ENCODE peak calls at places on chromosome 16, in nine cellular contexts. C is kidney epithelial cell; L is AG09309; T is right atrium auricular region; V is A549; P is GM12865; K is CD8-positive, alpha-beta T cell; I is Calu3; W is MCF 10A. B is an unnamed sample.

GRCh38 chr16:69351309-69352027 is at the start of gene TMED6:
- DNase-seq in W (no peak), T (no peak), K (no peak), C (no peak), I (peak; percentile 21), P (no peak), L (no peak), V (no peak), B (no peak)

GRCh38 chr16:50296807-50297206 is 30.5 kb downstream of the ADCY7 start:
- DNase-seq in L (no peak), I (no peak), P (no peak), V (no peak), W (no peak), C (no peak), T (no peak), K (no peak), B (no peak)

GRCh38 chr16:79610771-79611170 is 10.2 kb upstream of the MAF start:
- DNase-seq in W (peak; percentile 67), K (no peak), P (no peak), C (no peak), I (no peak), T (peak; percentile 5), L (peak; percentile 3), V (no peak), B (peak; percentile 20)

GRCh38 chr16:20916289-20916688 is 15.7 kb downstream of the LYRM1 start:
- DNase-seq in V (no peak), T (no peak), P (no peak), W (no peak), L (no peak), I (no peak), C (no peak), K (no peak), B (no peak)

GRCh38 chr16:80824623-80825364 is 20.4 kb upstream of the CDYL2 start:
- DNase-seq in L (peak; percentile 23), C (peak; percentile 31), K (no peak), T (no peak), P (peak; percentile 78), I (peak; percentile 30), V (peak; percentile 74), W (peak; percentile 57), B (peak; percentile 49)

GRCh38 chr16:10871157-10871991 is 5.6 kb upstream of the CIITA start:
- DNase-seq in I (peak; percentile 95), L (peak; percentile 60), T (no peak), W (peak; percentile 81), P (peak; percentile 92), V (no peak), K (no peak), C (peak; percentile 77), B (peak; percentile 97)

GRCh38 chr16:75252946-75253911 is 1.8 kb upstream of the BCAR1 start:
- DNase-seq in T (no peak), L (no peak), C (no peak), P (no peak), V (no peak), W (no peak), I (no peak), K (no peak), B (peak; percentile 72)

GRCh38 chr16:27801259-27801945 is 251.5 kb downstream of the KATNIP start:
- DNase-seq in I (no peak), V (no peak), T (no peak), C (no peak), P (no peak), K (no peak), W (no peak), L (peak; percentile 10), B (peak; percentile 10)

GRCh38 chr16:1466968-1467521 is 7.8 kb downstream of the CLCN7 start:
- DNase-seq in W (peak; percentile 36), I (peak; percentile 19), C (peak; percentile 28), P (no peak), T (no peak), K (no peak), L (no peak), V (peak; percentile 21), B (no peak)

GRCh38 chr16:1466054-1466453 is 8.8 kb downstream of the CLCN7 start:
- DNase-seq in P (no peak), V (no peak), L (no peak), W (no peak), C (no peak), T (no peak), I (no peak), K (no peak), B (no peak)

GRCh38 chr16:1465567-1465915 is 9.3 kb downstream of the CLCN7 start:
- DNase-seq in L (no peak), P (no peak), I (no peak), T (no peak), K (no peak), W (no peak), V (no peak), C (no peak), B (no peak)

GRCh38 chr16:1464894-1465566 is 9.8 kb downstream of the CLCN7 start:
- DNase-seq in K (no peak), C (no peak), W (no peak), V (no peak), I (no peak), T (no peak), L (no peak), P (no peak), B (no peak)

DNA sequence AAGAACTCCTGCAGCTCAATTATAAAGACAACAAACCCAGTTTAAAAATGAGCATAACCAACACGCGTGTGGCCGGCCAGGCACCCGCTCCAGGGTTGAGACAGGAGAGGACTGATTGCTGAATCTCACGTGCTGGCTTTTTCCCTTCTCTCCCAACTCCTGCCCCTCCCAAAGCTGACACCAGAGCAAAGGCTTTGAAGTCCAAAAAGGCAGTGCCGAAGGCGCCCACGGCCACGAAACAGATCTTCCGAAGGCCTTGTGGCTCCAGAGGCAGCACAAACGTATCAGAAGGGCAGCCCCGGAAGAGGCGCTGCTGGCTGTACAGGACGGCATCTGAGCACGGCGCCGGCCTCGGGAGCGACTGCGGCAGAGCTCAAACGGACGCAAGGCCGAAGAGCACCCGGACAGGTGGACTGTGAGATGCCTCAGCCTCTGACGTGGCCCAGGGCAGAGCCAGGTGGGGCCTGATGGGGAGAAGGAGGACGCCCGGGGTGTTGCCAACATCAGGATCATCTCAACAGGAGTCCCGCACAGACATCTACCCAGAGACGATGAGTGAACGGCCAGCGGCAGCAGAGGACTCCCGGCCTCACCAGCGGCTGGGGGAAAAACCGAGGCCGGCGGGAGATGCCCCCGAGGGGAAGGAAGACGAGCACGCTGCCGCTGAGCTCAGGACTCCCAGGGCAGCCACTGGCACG is 10.5 kb downstream of the CLCN7 start:
- DNase-seq in V (no peak), C (no peak), W (no peak), L (no peak), T (no peak), I (no peak), P (no peak), K (no peak), B (no peak)
- TF ChIP-seq CTCF in V (no peak), C (no peak), W (no peak), L (no peak), T (no peak), I (no peak), P (no peak), K (no peak), B (no peak)

DNA sequence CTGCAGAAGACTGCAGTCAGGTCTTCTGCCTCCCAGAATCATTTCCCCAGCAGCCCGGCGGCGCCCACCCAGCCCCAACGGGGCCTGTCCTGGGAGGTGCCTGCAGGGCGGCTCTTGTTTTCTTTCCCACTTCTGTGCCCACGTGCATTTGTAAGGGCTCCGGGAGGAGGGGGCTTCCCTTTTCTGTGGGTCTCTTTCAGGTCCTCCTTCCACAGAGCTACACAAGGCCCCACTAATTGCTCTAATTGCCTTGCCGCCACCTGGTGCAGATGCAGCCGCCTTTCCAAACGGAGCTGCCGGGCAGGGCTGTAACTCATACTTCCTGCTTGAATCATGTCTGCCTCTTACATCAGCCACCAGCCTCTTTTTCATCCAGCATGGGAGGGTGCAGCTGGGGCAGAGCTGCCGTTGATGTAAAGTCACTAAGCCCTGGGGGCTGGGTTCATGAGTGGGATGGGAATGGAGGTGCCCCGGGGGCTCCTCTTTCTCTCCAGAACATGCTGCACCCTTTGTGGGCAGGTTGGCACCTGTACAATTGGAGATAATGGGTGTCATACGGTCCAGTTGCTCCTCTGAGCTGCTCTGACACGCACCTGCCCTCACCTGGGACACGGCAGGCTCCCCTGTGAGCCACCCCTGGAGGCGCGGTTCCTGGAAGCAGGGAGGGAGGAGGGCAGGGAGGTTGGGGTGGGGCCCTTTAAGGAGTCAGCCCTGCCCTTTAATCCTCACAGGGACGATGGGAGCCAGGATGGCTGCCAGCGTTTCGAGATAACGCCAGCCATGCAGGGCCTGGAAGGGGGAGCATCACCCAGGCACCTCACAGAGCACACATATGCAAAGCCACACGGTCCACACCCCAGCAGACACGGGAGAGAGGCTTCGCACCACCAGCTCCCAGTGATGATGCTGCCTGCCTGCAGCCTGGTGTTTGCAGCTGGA is 41.1 kb upstream of the KLHDC4 start:
- DNase-seq in C (peak; percentile 75), W (peak; percentile 99), T (peak; percentile 76), I (peak; percentile 81), V (peak; percentile 85), K (peak; percentile 20), L (peak; percentile 76), P (peak; percentile 61), B (peak; percentile 95)
- TF ChIP-seq CTCF in C (no peak), W (no peak), T (no peak), I (no peak), V (no peak), K (no peak), L (peak; percentile 15), P (no peak), B (no peak)

DNA sequence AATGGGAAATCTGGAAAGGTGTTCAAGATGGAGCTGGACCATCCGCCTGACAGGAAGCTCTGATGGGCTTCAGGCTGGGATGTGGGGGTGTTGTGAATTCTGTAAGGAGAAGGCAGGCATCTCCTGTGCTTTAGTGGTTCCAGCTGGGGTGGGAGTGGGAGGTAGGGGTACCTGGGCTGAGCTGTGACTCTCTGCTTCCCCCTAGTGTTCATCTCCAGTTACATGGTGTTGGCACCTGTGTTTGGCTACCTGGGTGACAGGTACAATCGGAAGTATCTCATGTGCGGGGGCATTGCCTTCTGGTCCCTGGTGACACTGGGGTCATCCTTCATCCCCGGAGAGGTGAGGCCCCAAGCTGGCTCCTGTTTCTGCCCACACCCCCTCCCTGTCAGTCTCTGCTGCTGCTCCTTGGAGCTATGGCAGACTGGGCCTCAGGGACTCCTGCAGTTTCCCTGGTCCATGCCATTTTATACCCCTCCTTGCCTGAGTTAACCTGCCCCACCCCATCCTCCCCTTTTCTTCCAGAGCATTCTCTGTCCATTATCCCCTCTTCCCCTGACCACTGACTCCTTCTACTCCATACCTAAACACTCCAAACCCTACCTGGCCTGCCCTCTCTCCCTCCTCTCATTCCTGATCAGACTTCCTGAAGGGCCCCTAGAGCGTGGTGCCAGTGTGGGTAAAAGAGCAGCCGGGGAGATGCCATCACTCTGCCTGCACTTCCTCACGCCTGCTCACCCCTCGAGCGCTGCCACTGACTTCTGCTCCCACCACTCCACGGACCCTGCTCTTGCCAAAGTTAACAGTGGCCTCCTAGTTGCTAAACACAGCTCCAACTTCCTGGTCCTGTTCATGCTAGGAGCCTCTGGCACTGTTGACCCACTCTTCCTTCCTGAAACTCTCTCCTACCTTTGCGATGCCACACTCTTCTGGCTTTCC is 3.4 kb downstream of the SPNS1 start:
- DNase-seq in C (no peak), T (no peak), W (peak; percentile 27), P (peak; percentile 18), V (no peak), L (no peak), K (no peak), I (peak; percentile 51), B (no peak)
- TF ChIP-seq CTCF in C (peak; percentile 68), T (no peak), W (peak; percentile 53), P (peak; percentile 61), V (peak; percentile 47), L (peak; percentile 24), K (peak; percentile 42), I (peak; percentile 87), B (peak; percentile 25)

GRCh38 chr16:3135120-3135715 is 389 bp downstream of the ZNF213 start:
- DNase-seq in W (no peak), L (no peak), T (no peak), P (no peak), C (no peak), I (no peak), K (no peak), V (no peak), B (no peak)

GRCh38 chr16:3129137-3130131 is 5.4 kb upstream of the ZNF213 start:
- DNase-seq in C (no peak), L (peak; percentile 43), I (peak; percentile 89), V (peak; percentile 87), T (peak; percentile 79), W (peak; percentile 90), K (peak; percentile 71), P (peak; percentile 93), B (peak; percentile 76)

GRCh38 chr16:3127745-3128144 is 7.1 kb upstream of the ZNF213 start:
- DNase-seq in K (no peak), C (no peak), V (no peak), L (no peak), P (no peak), I (no peak), T (no peak), W (no peak), B (no peak)

GRCh38 chr16:3134338-3135119 is at the start of gene ZNF213:
- DNase-seq in P (peak; percentile 99), L (peak; percentile 90), I (peak; percentile 96), C (peak; percentile 95), T (peak; percentile 98), K (peak; percentile 86), V (peak; percentile 98), W (peak; percentile 99), B (peak; percentile 97)

DNA sequence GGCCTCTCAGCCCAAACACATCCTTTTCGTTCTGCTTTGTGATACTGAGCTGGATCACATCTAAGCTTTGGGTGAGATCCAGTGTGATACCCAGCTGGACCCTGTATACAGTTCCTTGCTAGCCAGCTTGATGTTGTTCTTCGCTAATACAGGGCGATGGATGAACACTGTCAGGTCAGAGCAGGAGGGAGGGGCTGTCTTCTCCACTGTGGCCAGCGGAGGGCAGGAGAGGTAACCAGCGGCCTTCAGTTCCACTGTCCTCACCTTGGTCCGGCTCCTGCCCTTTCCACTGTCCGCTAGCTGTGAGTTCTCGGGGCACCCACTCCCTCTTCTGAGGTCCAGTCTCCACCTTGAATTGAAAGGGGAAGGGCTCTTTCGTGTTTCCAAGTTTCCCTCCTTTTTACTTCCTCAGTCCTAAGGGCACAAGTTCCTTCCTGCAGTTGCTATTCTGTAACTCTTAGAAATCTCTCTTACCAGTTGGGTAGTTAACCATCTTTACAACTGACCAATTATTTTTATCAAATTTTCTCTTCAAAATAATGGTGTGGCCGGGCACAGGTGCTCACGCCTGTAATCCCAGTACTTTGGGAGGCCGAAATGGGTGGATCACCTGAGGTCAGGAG is 3.0 kb upstream of the ZNF213 start:
- DNase-seq in K (peak; percentile 22), V (peak; percentile 70), P (no peak), I (peak; percentile 73), W (peak; percentile 60), T (no peak), C (no peak), L (no peak), B (no peak)
- TF ChIP-seq CTCF in K (peak; percentile 63), V (peak; percentile 39), P (peak; percentile 50), I (peak; percentile 76), W (peak; percentile 56), T (no peak), C (peak; percentile 86), L (peak; percentile 58), B (peak; percentile 54)

B was measured in foreskin fibroblast.